ENCODE peak calls at places on chromosomes 4 and X, in eight cellular contexts. K, D, T, I, O, M, U and Q are unnamed samples.
A peak's percentile ranks its signal among the peaks of the same experiment; 100 is the strongest.

GRCh38 chrX:148947399-148948025 is 447.1 kb downstream of the AFF2 start:
- DNase-seq in T (no peak), I (no peak), O (no peak), U (no peak), K (no peak), D (no peak), M (no peak), Q (peak; percentile 44)

GRCh38 chr4:99855677-99856076 is 38.5 kb downstream of the LAMTOR3 start:
- DNase-seq in K (no peak), I (no peak), M (no peak), T (no peak), U (no peak), O (no peak), D (no peak), Q (no peak)

GRCh38 chrX:105483011-105483410 is 262.5 kb upstream of the TEX13A start:
- DNase-seq in I (no peak), D (no peak), T (no peak), K (no peak), O (no peak), M (no peak), U (peak; percentile 0), Q (peak; percentile 63)

GRCh38 chrX:37679230-37679629 is 6.4 kb upstream of the XK start:
- DNase-seq in D (no peak), M (no peak), T (no peak), O (no peak), K (no peak), I (no peak), U (no peak), Q (no peak)

GRCh38 chrX:140815868-140816267 is 106.3 kb downstream of the LINC00632 start:
- DNase-seq in K (no peak), D (no peak), I (no peak), T (no peak), U (no peak), M (no peak), O (no peak), Q (peak; percentile 69)

GRCh38 chrX:12648995-12649394 is 142.2 kb upstream of the PRPS2 start:
- DNase-seq in D (no peak), U (no peak), M (no peak), T (no peak), O (no peak), I (no peak), K (no peak), Q (peak; percentile 14)

GRCh38 chrX:81120936-81121351 is 80.8 kb downstream of the HMGN5 start:
- DNase-seq in O (no peak), K (peak; percentile 16), I (no peak), D (peak; percentile 60), T (peak; percentile 15), U (peak; percentile 47), M (no peak), Q (peak; percentile 66)

GRCh38 chr4:80963051-80963450 is 67.5 kb upstream of the BMP3 start:
- DNase-seq in U (no peak), K (no peak), O (no peak), D (peak; percentile 6), M (no peak), T (no peak), I (no peak), Q (no peak)

GRCh38 chr4:76943790-76944189 is 5.8 kb upstream of the SEPTIN11 start:
- DNase-seq in M (no peak), K (peak; percentile 13), U (no peak), O (no peak), T (no peak), D (no peak), I (no peak), Q (no peak)

GRCh38 chr4:22457348-22457747 is 58.5 kb downstream of the ADGRA3 start:
- DNase-seq in M (no peak), U (no peak), I (no peak), D (no peak), T (no peak), K (no peak), O (no peak), Q (no peak)

GRCh38 chr4:124970011-124970410 is 257.5 kb upstream of the ANKRD50 start:
- DNase-seq in O (no peak), T (no peak), K (no peak), D (no peak), U (no peak), M (no peak), I (no peak), Q (peak; percentile 27)

GRCh38 chr4:117893207-117893606 is 141.1 kb upstream of the NDST3 start:
- DNase-seq in O (no peak), I (no peak), K (no peak), M (no peak), U (no peak), D (no peak), T (no peak), Q (no peak)

GRCh38 chr4:15042529-15043167 is 40.4 kb downstream of the CPEB2 start:
- DNase-seq in O (no peak), K (no peak), U (peak; percentile 27), I (no peak), M (no peak), D (no peak), T (no peak), Q (peak; percentile 19)

GRCh38 chr4:86184216-86184915 is 175.5 kb downstream of the MAPK10 start:
- DNase-seq in O (no peak), M (no peak), K (no peak), D (no peak), T (no peak), I (no peak), U (no peak), Q (no peak)

GRCh38 chr4:41360214-41360910 is 103.6 kb downstream of the UCHL1 start:
- DNase-seq in M (peak; percentile 76), K (peak; percentile 64), U (peak; percentile 82), O (no peak), D (peak; percentile 61), T (peak; percentile 66), I (no peak), Q (peak; percentile 61)